ENCODE peak calls at places on chromosomes 12 and 14, in eight cellular contexts. N, W, O, R, X, Z, Y and V are unnamed samples.

GRCh38 chr12:103561174-103561573 is 25.9 kb upstream of the STAB2 start:
- DNase-seq in X (no peak), Y (no peak), R (peak), O (no peak), N (no peak), Z (no peak), W (no peak), V (peak)

GRCh38 chr12:26452511-26452910 is 257.1 kb downstream of the SSPN start:
- DNase-seq in W (no peak), Z (no peak), X (no peak), O (no peak), Y (no peak), R (no peak), N (no peak), V (no peak)

GRCh38 chr12:51923506-51924365 is 16.4 kb downstream of the ACVRL1 start:
- DNase-seq in O (peak), Z (no peak), W (no peak), R (peak), X (no peak), Y (peak), N (no peak), V (no peak)

GRCh38 chr12:54958048-54958658 is 26.4 kb downstream of the TESPA1 start:
- DNase-seq in Z (peak), Y (peak), N (peak), O (peak), X (no peak), W (peak), R (peak), V (peak)

GRCh38 chr14:98909251-98909944 is 362.6 kb downstream of the BCL11B start:
- DNase-seq in O (no peak), X (no peak), N (peak), W (no peak), R (peak), Z (peak), Y (no peak), V (peak)

GRCh38 chr12:33994857-33995808 is 27.2 kb upstream of the ALG10 start:
- DNase-seq in O (no peak), R (no peak), N (no peak), X (peak), Z (no peak), Y (no peak), W (no peak), V (no peak)

GRCh38 chr12:67892289-67892688 is 97.0 kb upstream of the IFNG-AS1 start:
- DNase-seq in R (no peak), W (no peak), Y (no peak), N (no peak), X (no peak), O (no peak), Z (no peak), V (no peak)

GRCh38 chr14:71985538-71986234 is 53.5 kb downstream of the RGS6 start:
- DNase-seq in W (no peak), O (no peak), X (no peak), Y (no peak), N (no peak), Z (no peak), R (no peak), V (no peak)

GRCh38 chr12:104555650-104556049 is 98.9 kb downstream of the CHST11 start:
- DNase-seq in W (no peak), X (no peak), Y (peak), N (no peak), R (no peak), Z (no peak), O (no peak), V (no peak)

GRCh38 chr12:98998697-98999299 is 353.7 kb downstream of the APAF1 start:
- DNase-seq in R (peak), W (no peak), O (no peak), Z (peak), Y (peak), X (peak), N (no peak), V (peak)

GRCh38 chr14:88545256-88545655 is 9.6 kb downstream of the PTPN21 start:
- DNase-seq in O (no peak), X (no peak), W (no peak), R (no peak), Y (no peak), Z (no peak), N (no peak), V (no peak)

GRCh38 chr14:70162353-70162752 is 26.4 kb downstream of the SLC8A3 start:
- DNase-seq in Y (no peak), W (no peak), R (no peak), X (no peak), Z (no peak), N (no peak), O (no peak), V (no peak)

GRCh38 chr12:31872831-31873604 is 86.2 kb upstream of the RESF1 start:
- DNase-seq in Z (no peak), N (no peak), O (no peak), R (no peak), X (no peak), Y (no peak), W (no peak), V (no peak)

GRCh38 chr14:55399183-55399582 is 12.4 kb downstream of the ATG14 start:
- DNase-seq in X (no peak), R (no peak), W (no peak), O (no peak), Y (no peak), N (no peak), Z (no peak), V (no peak)

GRCh38 chr12:62930546-62931425 is 4.2 kb downstream of the PPM1H start:
- DNase-seq in R (no peak), Z (no peak), W (no peak), X (no peak), O (no peak), N (no peak), Y (no peak), V (no peak)

GRCh38 chr12:49264466-49264872 is 413 bp upstream of the TUBA1C start:
- DNase-seq in N (no peak), O (no peak), Y (peak), R (no peak), Z (no peak), W (no peak), X (no peak), V (no peak)

GRCh38 chr12:92698466-92698865 is 4.3 kb upstream of the PLEKHG7 start:
- DNase-seq in X (no peak), Y (no peak), N (no peak), Z (no peak), W (no peak), O (no peak), R (no peak), V (no peak)

GRCh38 chr14:65850429-65851145 is 438.1 kb downstream of the FUT8 start:
- DNase-seq in O (no peak), Y (no peak), R (no peak), N (no peak), Z (no peak), W (no peak), X (no peak), V (no peak)